ENCODE peak calls at places on chromosomes 4 and X, in four cellular contexts. Q, L, J and O are unnamed samples.

GRCh38 chr4:148998719-148999118 is 556.5 kb upstream of the NR3C2 start:
- DNase-seq in L (peak), Q (no peak), J (no peak), O (peak)

GRCh38 chrX:11532291-11533075 is 133.2 kb downstream of the ARHGAP6 start:
- DNase-seq in Q (no peak), L (peak), J (no peak), O (peak)

GRCh38 chrX:115968436-115969252 is 201.9 kb upstream of the AGTR2 start:
- DNase-seq in L (peak), J (peak), Q (peak), O (peak)

GRCh38 chr4:23368081-23368697 is 521.7 kb downstream of the PPARGC1A start:
- DNase-seq in J (no peak), L (peak), Q (no peak), O (peak)

GRCh38 chr4:176123710-176124407 is 58.2 kb downstream of the WDR17 start:
- DNase-seq in L (peak), J (peak), Q (no peak), O (peak)

GRCh38 chrX:25534096-25534495 is 518.3 kb upstream of the ARX start:
- DNase-seq in J (peak), L (no peak), Q (no peak), O (peak)

GRCh38 chr4:155972098-155972497 is 18.4 kb upstream of the CTSO start:
- DNase-seq in Q (no peak), J (no peak), L (peak), O (peak)

GRCh38 chr4:91118597-91118996 is 991.4 kb downstream of the CCSER1 start:
- DNase-seq in L (no peak), J (no peak), Q (no peak), O (no peak)

GRCh38 chrX:45479835-45480422 is 279.3 kb upstream of the DIPK2B start:
- DNase-seq in L (no peak), Q (no peak), J (peak), O (peak)

GRCh38 chr4:4574052-4574451 is 32.2 kb upstream of the STX18 start:
- DNase-seq in J (no peak), L (no peak), Q (no peak), O (no peak)

GRCh38 chr4:26015133-26015651 is 101.2 kb downstream of the SMIM20 start:
- DNase-seq in L (peak), J (peak), Q (peak), O (peak)

GRCh38 chr4:47239649-47240048 is 208.3 kb downstream of the GABRB1 start:
- DNase-seq in L (no peak), J (no peak), Q (no peak), O (no peak)

GRCh38 chr4:112060212-112060611 is 85.0 kb upstream of the FAM241A start:
- DNase-seq in L (peak), J (no peak), Q (no peak), O (peak)

GRCh38 chrX:74343970-74344622 is 40.1 kb downstream of the ZCCHC13 start:
- DNase-seq in Q (no peak), J (peak), L (peak), O (peak)

GRCh38 chr4:149345424-149345823 is 470.2 kb downstream of the IQCM start:
- DNase-seq in L (no peak), J (no peak), Q (no peak), O (peak)

GRCh38 chr4:112075129-112075753 is 70.0 kb upstream of the FAM241A start:
- DNase-seq in Q (no peak), L (peak), J (peak), O (peak)

GRCh38 chr4:150395872-150396271 is 186.1 kb upstream of the MAB21L2 start:
- DNase-seq in J (no peak), L (no peak), Q (no peak), O (no peak)

GRCh38 chr4:53477038-53477565 is 99.7 kb downstream of the FIP1L1 start:
- DNase-seq in J (peak), L (no peak), Q (no peak), O (peak)

GRCh38 chr4:140267576-140267975 is 105.9 kb upstream of the SCOC start:
- DNase-seq in Q (no peak), L (peak), J (no peak), O (no peak)

GRCh38 chrX:43175428-43175827 is 397.5 kb upstream of the PPP1R2C start:
- DNase-seq in Q (no peak), J (no peak), L (no peak), O (peak)

GRCh38 chr4:74623041-74623440 is 171.3 kb downstream of the BTC start:
- DNase-seq in Q (no peak), J (no peak), L (peak), O (peak)

GRCh38 chrX:9770319-9770718 is 4.7 kb upstream of the GPR143 start:
- DNase-seq in Q (no peak), L (peak), J (no peak), O (no peak)

GRCh38 chr4:162634390-162634789 is 470.6 kb upstream of the FSTL5 start:
- DNase-seq in J (no peak), Q (no peak), L (no peak), O (no peak)

GRCh38 chr4:151874328-151874727 is 113.5 kb upstream of the GATB start:
- DNase-seq in J (no peak), Q (no peak), L (peak), O (no peak)

GRCh38 chr4:75653845-75654503 is 19.2 kb downstream of the G3BP2 start:
- DNase-seq in J (peak), Q (no peak), L (peak), O (peak)

GRCh38 chr4:88616275-88616996 is 24.2 kb downstream of the HERC3 start:
- DNase-seq in L (no peak), J (peak), Q (no peak), O (peak)

GRCh38 chrX:5829060-5829459 is 399.6 kb downstream of the NLGN4X start:
- DNase-seq in Q (no peak), J (no peak), L (no peak), O (no peak)

GRCh38 chrX:120402363-120402762 is 40.5 kb downstream of the ATP1B4 start:
- DNase-seq in J (no peak), L (no peak), Q (no peak), O (no peak)

GRCh38 chr4:102404551-102404969 is 59.3 kb upstream of the SLC39A8 start:
- DNase-seq in Q (peak), J (no peak), L (no peak), O (peak)

GRCh38 chr4:150219841-150220240 is 141.6 kb downstream of the DCLK2 start:
- DNase-seq in L (no peak), Q (no peak), J (peak), O (peak)

GRCh38 chrX:102650903-102651241 is 411 bp upstream of the GPRASP1 start:
- DNase-seq in Q (no peak), L (no peak), J (no peak), O (no peak)

GRCh38 chr4:145179201-145179860 is 1.1 kb downstream of the OTUD4 start:
- DNase-seq in Q (peak), J (peak), L (peak), O (peak)

GRCh38 chrX:15269618-15270521 is at the start of gene ASB9:
- DNase-seq in Q (no peak), L (peak), J (peak), O (peak)

GRCh38 chrX:107678957-107679740 is 50.8 kb downstream of the PRPS1 start:
- DNase-seq in J (peak), L (peak), Q (peak), O (peak)

GRCh38 chr4:150457802-150458201 is 124.1 kb upstream of the MAB21L2 start:
- DNase-seq in J (peak), Q (no peak), L (no peak), O (peak)

GRCh38 chrX:40808203-40808602 is 72.9 kb upstream of the MED14 start:
- DNase-seq in J (no peak), L (no peak), Q (no peak), O (no peak)

GRCh38 chrX:41273638-41274037 is 60.3 kb upstream of the DDX3X start:
- DNase-seq in L (no peak), Q (no peak), J (peak), O (peak)

GRCh38 chrX:123731258-123731986 is 1.4 kb downstream of the THOC2 start:
- DNase-seq in J (peak), Q (no peak), L (no peak), O (peak)

DNA sequence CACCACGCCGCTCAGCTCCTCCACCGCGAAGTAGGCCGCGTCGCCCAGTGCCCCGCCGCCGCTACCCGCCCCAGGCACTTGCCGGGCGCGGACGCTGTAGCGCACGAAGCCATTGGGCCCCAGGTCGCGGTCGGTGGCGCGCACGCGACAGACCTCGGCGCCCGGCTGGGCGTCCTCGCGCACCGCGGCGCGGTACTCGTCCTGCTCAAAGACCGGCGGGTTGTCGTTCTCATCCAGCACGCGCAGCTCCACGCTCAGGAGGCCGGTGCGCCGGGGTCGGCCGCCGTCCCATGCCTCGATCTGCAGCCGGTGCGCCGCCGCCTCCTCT is 1.4 kb downstream of the DCHS2 start:
- DNase-seq in L (peak), Q (no peak), J (no peak), O (no peak)
- H3K4me3 ChIP-seq in L (no peak), Q (peak), J (no peak), O (no peak)

DNA sequence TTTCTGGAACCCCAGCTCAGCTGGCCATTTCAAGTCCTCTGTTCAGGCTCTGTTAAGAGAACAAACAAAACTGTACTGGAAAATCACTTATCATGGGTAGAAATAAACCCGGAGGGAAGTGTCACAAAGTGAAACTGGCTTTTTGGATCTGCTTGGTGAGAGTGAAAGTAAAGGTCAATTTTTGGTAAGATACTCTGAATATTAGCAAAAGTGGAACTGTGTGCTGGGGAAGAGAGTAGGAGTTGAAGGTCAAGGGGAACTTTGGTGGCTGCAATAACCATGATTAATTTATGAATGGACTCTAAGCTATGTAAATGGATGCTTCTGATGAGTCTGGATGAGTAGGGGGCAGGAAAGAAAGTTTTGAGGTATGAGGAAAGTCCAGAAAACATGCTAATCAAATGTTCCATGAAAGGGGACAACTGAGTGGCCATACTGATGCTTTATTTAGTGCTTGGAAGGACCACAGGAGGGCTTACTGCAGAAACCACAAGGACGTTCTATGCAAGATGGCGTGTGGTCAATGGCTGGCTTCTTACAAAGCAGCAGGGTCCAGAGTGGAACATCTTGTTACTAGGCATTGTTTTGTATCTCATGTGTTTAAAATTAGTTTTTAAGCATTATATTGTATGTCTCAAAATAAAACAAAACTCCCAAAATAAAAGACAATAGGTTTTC is 36.8 kb upstream of the TNIP3 start:
- DNase-seq in J (no peak), Q (no peak), L (no peak), O (no peak)
- H3K4me3 ChIP-seq in J (no peak), Q (no peak), L (no peak), O (no peak)

DNA sequence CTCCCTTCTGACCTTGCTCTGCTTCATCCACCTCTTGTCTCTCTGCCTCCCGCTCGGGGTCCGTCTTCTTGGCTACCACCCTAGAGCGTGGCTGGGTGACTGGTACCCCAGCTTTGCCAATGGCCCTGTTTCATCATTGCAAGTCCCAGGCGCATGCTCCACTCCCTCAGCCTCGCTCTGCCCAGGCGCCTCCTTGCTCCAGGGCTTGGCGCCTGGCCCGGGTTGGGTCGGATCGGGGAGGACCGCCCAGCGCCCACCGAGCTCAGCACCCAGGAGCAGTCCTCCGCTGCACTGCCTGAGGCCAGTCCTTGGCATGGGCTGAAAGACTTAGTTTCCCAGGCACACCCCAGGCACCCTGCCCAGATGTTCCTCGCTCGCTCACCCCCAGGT is 577 bp downstream of the BGN start:
- DNase-seq in Q (peak), L (no peak), J (peak), O (no peak)
- H3K4me3 ChIP-seq in Q (peak), L (no peak), J (peak), O (peak)

DNA sequence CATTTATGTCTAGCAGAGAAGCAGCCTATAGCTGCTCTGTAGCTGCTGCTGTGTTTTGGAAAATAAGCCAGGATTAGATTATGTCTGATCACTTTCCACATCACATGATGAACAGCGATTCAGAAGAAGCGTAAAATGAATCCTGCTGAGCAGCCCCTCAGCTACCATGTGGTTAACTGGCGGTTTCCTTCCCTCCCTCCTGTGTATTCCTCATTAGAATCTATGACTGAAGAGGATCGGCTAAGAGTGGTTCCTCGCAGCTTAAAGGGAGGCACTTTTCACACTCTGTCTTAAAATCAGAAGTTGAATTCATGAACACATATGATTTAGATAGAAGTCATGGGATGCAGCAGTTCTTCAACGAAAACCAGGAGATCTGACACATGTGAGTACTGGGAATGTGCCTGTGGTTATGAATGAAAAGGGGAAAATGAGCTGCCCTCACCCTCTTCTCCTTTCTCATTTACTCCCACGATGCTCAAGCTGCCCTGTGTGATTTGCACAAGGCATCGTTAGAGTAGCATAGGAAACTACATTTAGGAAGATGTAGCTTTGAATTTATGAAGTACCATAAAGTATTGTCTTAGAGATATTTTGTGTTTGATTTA is at the start of gene PPEF1:
- DNase-seq in L (no peak), J (no peak), Q (no peak), O (no peak)
- H3K4me3 ChIP-seq in L (no peak), J (no peak), Q (no peak), O (no peak)

DNA sequence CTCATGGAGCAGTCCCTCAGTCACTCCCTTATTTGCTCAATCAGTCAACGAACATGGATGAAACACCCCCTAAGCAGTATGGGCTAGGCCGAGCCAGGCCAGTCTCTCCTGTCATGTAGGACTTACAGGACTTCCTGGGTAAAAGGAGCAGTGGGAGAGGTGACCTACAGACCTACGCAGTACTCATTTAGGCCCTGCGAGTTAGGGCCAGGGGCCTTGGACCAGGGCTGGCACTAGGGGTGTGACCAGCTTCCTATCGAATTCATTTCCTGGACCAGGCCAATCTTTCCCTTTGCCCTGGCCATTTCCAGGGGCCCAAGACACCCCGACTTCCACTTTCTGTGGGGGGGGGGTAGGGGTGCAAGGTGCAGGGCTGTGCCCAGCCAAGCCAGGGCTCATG is 164.2 kb downstream of the EFNB1 start:
- DNase-seq in Q (no peak), J (no peak), L (no peak), O (no peak)
- H3K4me3 ChIP-seq in Q (no peak), J (no peak), L (no peak), O (no peak)